ENCODE peak calls at places on chromosomes 6 and 20, in seven cellular contexts. One of them, this sample, is unnamed.

GRCh38 chr6:98463038-98463437 is 371.3 kb upstream of the POU3F2 start:
- DNase-seq in stomach: no peak
- DNase-seq in body of pancreas: no peak
- DNase-seq in adrenal gland: no peak
- DNase-seq in Peyer's patch: no peak
- DNase-seq in HepG2: no peak
- DNase-seq in tibial nerve: no peak
- DNase-seq in this sample: no peak

GRCh38 chr20:1975251-1975650 is 18.6 kb downstream of the PDYN start:
- DNase-seq in stomach: no peak
- DNase-seq in body of pancreas: no peak
- DNase-seq in adrenal gland: no peak
- DNase-seq in Peyer's patch: no peak
- DNase-seq in HepG2: no peak
- DNase-seq in tibial nerve: no peak
- DNase-seq in this sample: no peak

GRCh38 chr6:40904583-40905194 is 134.3 kb downstream of the UNC5CL start:
- DNase-seq in stomach: no peak
- DNase-seq in body of pancreas: no peak
- DNase-seq in adrenal gland: no peak
- DNase-seq in Peyer's patch: no peak
- DNase-seq in HepG2: no peak
- DNase-seq in tibial nerve: no peak
- DNase-seq in this sample: no peak

GRCh38 chr6:11260249-11261038 is 28.0 kb upstream of the NEDD9 start:
- DNase-seq in stomach: no peak
- DNase-seq in body of pancreas: no peak
- DNase-seq in adrenal gland: no peak
- DNase-seq in Peyer's patch: no peak
- DNase-seq in HepG2: no peak
- DNase-seq in tibial nerve: no peak
- DNase-seq in this sample: no peak

GRCh38 chr6:12483712-12484111 is 193.6 kb downstream of the EDN1 start:
- DNase-seq in stomach: no peak
- DNase-seq in body of pancreas: no peak
- DNase-seq in adrenal gland: no peak
- DNase-seq in Peyer's patch: no peak
- DNase-seq in HepG2: no peak
- DNase-seq in tibial nerve: no peak
- DNase-seq in this sample: no peak

GRCh38 chr20:40763646-40764295 is 74.7 kb upstream of the MAFB start:
- DNase-seq in stomach: no peak
- DNase-seq in body of pancreas: no peak
- DNase-seq in adrenal gland: no peak
- DNase-seq in Peyer's patch: no peak
- DNase-seq in HepG2: no peak
- DNase-seq in tibial nerve: no peak
- DNase-seq in this sample: no peak

GRCh38 chr6:14226051-14226660 is 108.6 kb downstream of the CD83 start:
- DNase-seq in stomach: no peak
- DNase-seq in body of pancreas: no peak
- DNase-seq in adrenal gland: no peak
- DNase-seq in Peyer's patch: no peak
- DNase-seq in HepG2: no peak
- DNase-seq in tibial nerve: no peak
- DNase-seq in this sample: no peak

GRCh38 chr6:54758340-54758739 is 88.2 kb upstream of the FAM83B start:
- DNase-seq in stomach: no peak
- DNase-seq in body of pancreas: no peak
- DNase-seq in adrenal gland: no peak
- DNase-seq in Peyer's patch: no peak
- DNase-seq in HepG2: no peak
- DNase-seq in tibial nerve: no peak
- DNase-seq in this sample: no peak

GRCh38 chr6:99940582-99940981 is 53.4 kb downstream of the MCHR2 start:
- DNase-seq in stomach: no peak
- DNase-seq in body of pancreas: no peak
- DNase-seq in adrenal gland: no peak
- DNase-seq in Peyer's patch: no peak
- DNase-seq in HepG2: no peak
- DNase-seq in tibial nerve: no peak
- DNase-seq in this sample: no peak

GRCh38 chr20:58457083-58457680 is 58.0 kb downstream of the APCDD1L start:
- DNase-seq in stomach: no peak
- DNase-seq in body of pancreas: no peak
- DNase-seq in adrenal gland: peak; percentile 92
- DNase-seq in Peyer's patch: no peak
- DNase-seq in HepG2: no peak
- DNase-seq in tibial nerve: no peak
- DNase-seq in this sample: no peak

GRCh38 chr6:71855406-71855805 is 30.9 kb upstream of the RIMS1 start:
- DNase-seq in stomach: no peak
- DNase-seq in body of pancreas: no peak
- DNase-seq in adrenal gland: no peak
- DNase-seq in Peyer's patch: no peak
- DNase-seq in HepG2: peak; percentile 0
- DNase-seq in tibial nerve: no peak
- DNase-seq in this sample: no peak
- TF ChIP-seq CTCF in stomach: no peak
- TF ChIP-seq CTCF in body of pancreas: no peak
- TF ChIP-seq CTCF in adrenal gland: no peak
- TF ChIP-seq CTCF in Peyer's patch: no peak
- TF ChIP-seq CTCF in HepG2: no peak
- TF ChIP-seq CTCF in tibial nerve: no peak
- TF ChIP-seq CTCF in this sample: no peak

GRCh38 chr6:7058250-7058923 is 49.4 kb upstream of the RREB1 start:
- DNase-seq in stomach: peak; percentile 74
- DNase-seq in body of pancreas: peak; percentile 85
- DNase-seq in adrenal gland: no peak
- DNase-seq in Peyer's patch: no peak
- DNase-seq in HepG2: peak; percentile 77
- DNase-seq in tibial nerve: no peak
- DNase-seq in this sample: peak; percentile 89
- TF ChIP-seq POLR2A in stomach: no peak
- TF ChIP-seq POLR2A in body of pancreas: peak; percentile 16
- TF ChIP-seq POLR2A in adrenal gland: peak; percentile 6
- TF ChIP-seq POLR2A in Peyer's patch: no peak
- TF ChIP-seq POLR2A in HepG2: no peak
- TF ChIP-seq POLR2A in tibial nerve: no peak
- TF ChIP-seq POLR2A in this sample: peak; percentile 67

GRCh38 chr20:23135449-23136447 is 49.6 kb upstream of the CD93 start:
- DNase-seq in stomach: no peak
- DNase-seq in body of pancreas: no peak
- DNase-seq in adrenal gland: no peak
- DNase-seq in Peyer's patch: peak; percentile 19
- DNase-seq in HepG2: no peak
- DNase-seq in tibial nerve: no peak
- DNase-seq in this sample: peak; percentile 45
- H3K27ac ChIP-seq in stomach: peak overlapping the region; percentile 25
- H3K27ac ChIP-seq in body of pancreas: no peak overlapping the region
- H3K27ac ChIP-seq in adrenal gland: no peak overlapping the region
- H3K27ac ChIP-seq in Peyer's patch: no peak overlapping the region
- H3K27ac ChIP-seq in HepG2: no peak overlapping the region
- H3K27ac ChIP-seq in tibial nerve: no peak overlapping the region
- H3K27ac ChIP-seq in this sample: peak overlapping the region; percentile 93

DNA sequence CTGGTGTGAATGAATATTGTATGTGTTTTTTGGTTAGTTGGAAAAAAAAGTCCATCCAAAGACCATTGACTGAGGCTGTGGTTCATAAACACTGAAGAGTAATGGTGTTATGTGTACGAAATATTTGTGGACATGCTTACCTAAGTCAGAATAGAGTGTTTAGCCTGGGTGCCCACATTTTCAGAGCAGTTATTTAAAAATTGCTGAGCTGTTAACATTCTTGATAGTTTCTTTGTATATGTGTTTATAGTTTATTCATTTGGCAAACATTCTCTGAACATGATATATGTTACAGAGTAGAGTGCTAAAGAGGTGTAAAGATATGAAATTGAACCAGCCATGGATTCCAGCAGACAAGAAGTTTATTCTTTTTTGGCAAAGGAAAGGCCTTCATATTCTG is 20.6 kb downstream of the CDKAL1 start:
- DNase-seq in stomach: no peak
- DNase-seq in body of pancreas: no peak
- DNase-seq in adrenal gland: no peak
- DNase-seq in Peyer's patch: no peak
- DNase-seq in HepG2: no peak
- DNase-seq in tibial nerve: no peak
- DNase-seq in this sample: no peak
- TF ChIP-seq CTCF in stomach: no peak
- TF ChIP-seq CTCF in body of pancreas: no peak
- TF ChIP-seq CTCF in adrenal gland: no peak
- TF ChIP-seq CTCF in Peyer's patch: no peak
- TF ChIP-seq CTCF in HepG2: no peak
- TF ChIP-seq CTCF in tibial nerve: no peak
- TF ChIP-seq CTCF in this sample: no peak

GRCh38 chr6:136791296-136792065 is 796 bp downstream of the MAP3K5 start:
- DNase-seq in stomach: peak; percentile 81
- DNase-seq in body of pancreas: peak; percentile 85
- DNase-seq in adrenal gland: peak; percentile 89
- DNase-seq in Peyer's patch: peak; percentile 81
- DNase-seq in HepG2: no peak
- DNase-seq in tibial nerve: peak; percentile 55
- DNase-seq in this sample: peak; percentile 69
- TF ChIP-seq POLR2A in stomach: peak; percentile 32
- TF ChIP-seq POLR2A in body of pancreas: peak; percentile 93
- TF ChIP-seq POLR2A in adrenal gland: peak; percentile 70
- TF ChIP-seq POLR2A in Peyer's patch: peak; percentile 72
- TF ChIP-seq POLR2A in HepG2: no peak
- TF ChIP-seq POLR2A in tibial nerve: no peak
- TF ChIP-seq POLR2A in this sample: peak; percentile 65

GRCh38 chr6:116615937-116616756 is at the start of gene RSPH4A:
- DNase-seq in stomach: peak; percentile 90
- DNase-seq in body of pancreas: peak; percentile 96
- DNase-seq in adrenal gland: peak; percentile 97
- DNase-seq in Peyer's patch: peak; percentile 74
- DNase-seq in HepG2: peak; percentile 78
- DNase-seq in tibial nerve: peak; percentile 78
- DNase-seq in this sample: peak; percentile 80
- H3K27ac ChIP-seq in stomach: peak within 1 kb of the TSS; percentile 40
- H3K27ac ChIP-seq in body of pancreas: peak within 1 kb of the TSS; percentile 23
- H3K27ac ChIP-seq in adrenal gland: no peak within 1 kb of the TSS
- H3K27ac ChIP-seq in Peyer's patch: no peak within 1 kb of the TSS
- H3K27ac ChIP-seq in HepG2: no peak within 1 kb of the TSS
- H3K27ac ChIP-seq in tibial nerve: peak within 1 kb of the TSS; percentile 2
- H3K27ac ChIP-seq in this sample: no peak within 1 kb of the TSS